ENCODE peak calls at places on chromosomes 11 and 22, in six cellular contexts. B, T, C, Y, F and Z are unnamed samples.

GRCh38 chr22:27489265-27489675 is 312.3 kb downstream of the MN1 start:
- DNase-seq in B (no peak), T (no peak), C (no peak), Y (peak; percentile 38), F (peak; percentile 71), Z (no peak)

GRCh38 chr11:112042161-112042960 is 17.2 kb downstream of the DLAT start:
- DNase-seq in B (no peak), T (no peak), C (no peak), Y (peak; percentile 73), F (no peak), Z (no peak)

GRCh38 chr11:111049131-111049530 is 196.4 kb upstream of the POU2AF2 start:
- DNase-seq in B (no peak), T (no peak), C (no peak), Y (peak; percentile 14), F (peak; percentile 33), Z (no peak)

GRCh38 chr11:72631806-72632731 is 42.2 kb downstream of the PDE2A start:
- DNase-seq in B (peak; percentile 73), T (peak; percentile 34), C (no peak), Y (peak; percentile 16), F (no peak), Z (peak; percentile 19)

GRCh38 chr22:46561435-46561905 is 24.1 kb upstream of the CELSR1 start:
- DNase-seq in B (no peak), T (no peak), C (peak; percentile 64), Y (no peak), F (no peak), Z (no peak)

GRCh38 chr22:46001046-46001425 is 24.1 kb upstream of the WNT7B start:
- DNase-seq in B (no peak), T (no peak), C (no peak), Y (no peak), F (no peak), Z (no peak)

GRCh38 chr11:75790986-75791385 is 22.4 kb downstream of the DGAT2 start:
- DNase-seq in B (no peak), T (no peak), C (no peak), Y (no peak), F (no peak), Z (no peak)

GRCh38 chr11:3002871-3003270 is 10.7 kb upstream of the NAP1L4 start:
- DNase-seq in B (no peak), T (no peak), C (no peak), Y (no peak), F (no peak), Z (no peak)

GRCh38 chr11:123461164-123461563 is 31.1 kb downstream of the GRAMD1B start:
- DNase-seq in B (no peak), T (peak; percentile 31), C (no peak), Y (no peak), F (no peak), Z (no peak)

GRCh38 chr11:125079878-125080530 is 16.9 kb downstream of the SLC37A2 start:
- DNase-seq in B (no peak), T (no peak), C (no peak), Y (no peak), F (no peak), Z (no peak)

GRCh38 chr11:121929581-121929980 is 186.4 kb downstream of the BLID start:
- DNase-seq in B (peak; percentile 30), T (no peak), C (peak; percentile 12), Y (no peak), F (no peak), Z (peak; percentile 63)

GRCh38 chr22:44051961-44052360 is 27.9 kb downstream of the PARVB start:
- DNase-seq in B (no peak), T (no peak), C (no peak), Y (no peak), F (no peak), Z (no peak)

GRCh38 chr11:17263803-17264202 is 12.7 kb upstream of the NUCB2 start:
- DNase-seq in B (no peak), T (no peak), C (no peak), Y (peak; percentile 27), F (no peak), Z (no peak)

GRCh38 chr11:75475767-75476650 is 43.0 kb upstream of the KLHL35 start:
- DNase-seq in B (no peak), T (peak; percentile 37), C (no peak), Y (peak; percentile 48), F (no peak), Z (no peak)

GRCh38 chr11:133927690-133928627 is 28.8 kb downstream of the IGSF9B start:
- DNase-seq in B (peak; percentile 24), T (peak; percentile 61), C (peak; percentile 83), Y (peak; percentile 53), F (peak; percentile 16), Z (peak; percentile 28)

GRCh38 chr11:10606536-10607208 is 38.2 kb upstream of the LYVE1 start:
- DNase-seq in B (no peak), T (peak; percentile 11), C (no peak), Y (peak; percentile 70), F (no peak), Z (no peak)

GRCh38 chr11:102546923-102547471 is 16.4 kb upstream of the MMP7 start:
- DNase-seq in B (no peak), T (no peak), C (no peak), Y (no peak), F (no peak), Z (no peak)

GRCh38 chr22:50641696-50642607 is 14.0 kb upstream of the ARSA start:
- DNase-seq in B (peak; percentile 29), T (no peak), C (peak; percentile 77), Y (peak; percentile 73), F (no peak), Z (peak; percentile 54)

GRCh38 chr22:39435616-39436015 is 21.2 kb upstream of the MGAT3 start:
- DNase-seq in B (no peak), T (no peak), C (no peak), Y (no peak), F (no peak), Z (no peak)

GRCh38 chr11:106156290-106156937 is 79.0 kb downstream of the AASDHPPT start:
- DNase-seq in B (no peak), T (peak; percentile 21), C (no peak), Y (peak; percentile 95), F (no peak), Z (peak; percentile 16)

GRCh38 chr11:45163956-45164575 is 17.6 kb downstream of the PRDM11 start:
- DNase-seq in B (peak; percentile 38), T (no peak), C (no peak), Y (no peak), F (no peak), Z (no peak)

GRCh38 chr11:27124514-27125264 is 84.1 kb downstream of the BBOX1 start:
- DNase-seq in B (no peak), T (no peak), C (no peak), Y (peak; percentile 57), F (no peak), Z (no peak)

GRCh38 chr11:64660205-64660604 is 62.8 kb downstream of the NRXN2 start:
- DNase-seq in B (no peak), T (no peak), C (no peak), Y (no peak), F (no peak), Z (no peak)

GRCh38 chr22:44538071-44538470 is 40.0 kb upstream of the RTL6 start:
- DNase-seq in B (no peak), T (no peak), C (no peak), Y (peak; percentile 47), F (no peak), Z (no peak)

GRCh38 chr11:95081010-95081409 is 8.6 kb upstream of the ENDOD1 start:
- DNase-seq in B (no peak), T (no peak), C (no peak), Y (no peak), F (no peak), Z (no peak)

GRCh38 chr11:95521862-95522261 is 267.7 kb downstream of the FAM76B start:
- DNase-seq in B (no peak), T (no peak), C (no peak), Y (no peak), F (no peak), Z (no peak)

GRCh38 chr11:13166036-13166435 is 111.6 kb upstream of the BMAL1 start:
- DNase-seq in B (no peak), T (no peak), C (no peak), Y (no peak), F (no peak), Z (no peak)

GRCh38 chr11:102144357-102145342 is 34.4 kb downstream of the YAP1 start:
- DNase-seq in B (no peak), T (no peak), C (no peak), Y (peak; percentile 80), F (no peak), Z (no peak)

GRCh38 chr11:93567406-93567819 is 24.2 kb upstream of the SMCO4 start:
- DNase-seq in B (peak; percentile 46), T (peak; percentile 20), C (no peak), Y (no peak), F (no peak), Z (peak; percentile 56)

GRCh38 chr11:74725701-74726100 is 5.5 kb downstream of the CHRDL2 start:
- DNase-seq in B (no peak), T (no peak), C (no peak), Y (peak; percentile 54), F (peak; percentile 53), Z (no peak)

GRCh38 chr11:78295991-78296930 is 107.5 kb downstream of the USP35 start:
- DNase-seq in B (no peak), T (no peak), C (peak; percentile 16), Y (peak; percentile 78), F (no peak), Z (no peak)

GRCh38 chr11:111308140-111308539 is 9.8 kb downstream of the POU2AF3 start:
- DNase-seq in B (no peak), T (no peak), C (no peak), Y (no peak), F (no peak), Z (no peak)

GRCh38 chr22:45756558-45756957 is 84.9 kb downstream of the ATXN10 start:
- DNase-seq in B (no peak), T (no peak), C (no peak), Y (no peak), F (no peak), Z (no peak)